ENCODE peak calls at places on chromosomes 7 and 10, in nine cellular contexts. N is colonic mucosa; T is body of pancreas; B is CD8-positive, alpha-beta T cell; E is adipocyte; V is uterus; P is CD4-positive, CD25-positive, alpha-beta regulatory T cell; G is spleen; Z is neural progenitor cell. W is an unnamed sample. For H3K36me3, the result is how much of the 10 kb centered on the place peaks cover.

GRCh38 chr10:35592421-35592820 is 12.7 kb upstream of the GJD4 start:
- DNase-seq in N (no peak), T (no peak), B (no peak), E (no peak), V (no peak), P (no peak), G (no peak), Z (no peak), W (no peak)

GRCh38 chr10:70109064-70109729 is 23.4 kb downstream of the AIFM2 start:
- DNase-seq in N (no peak), T (no peak), B (no peak), E (no peak), V (no peak), P (no peak), G (peak), Z (no peak), W (peak)

GRCh38 chr10:102090772-102091171 is 25.6 kb downstream of the HPS6 start:
- DNase-seq in N (no peak), T (no peak), B (no peak), E (peak), V (no peak), P (no peak), G (no peak), Z (no peak), W (no peak)

GRCh38 chr10:30207485-30208052 is 141.5 kb downstream of the MTPAP start:
- DNase-seq in N (no peak), T (no peak), B (no peak), E (peak), V (no peak), P (no peak), G (no peak), Z (no peak), W (no peak)

GRCh38 chr10:84845628-84846261 is 517.4 kb downstream of the CCSER2 start:
- DNase-seq in N (no peak), T (peak), B (no peak), E (no peak), V (no peak), P (peak), G (no peak), Z (peak), W (no peak)

GRCh38 chr7:1426474-1426873 is 32.8 kb downstream of the MICALL2 start:
- DNase-seq in N (no peak), T (no peak), B (no peak), E (no peak), V (no peak), P (no peak), G (no peak), Z (no peak), W (no peak)

GRCh38 chr7:139249179-139249822 is 18.3 kb downstream of the UBN2 start:
- DNase-seq in N (no peak), T (no peak), B (no peak), E (no peak), V (no peak), P (no peak), G (no peak), Z (no peak), W (no peak)

GRCh38 chr10:70540089-70540788 is 61.7 kb downstream of the PALD1 start:
- DNase-seq in N (no peak), T (no peak), B (peak), E (peak), V (no peak), P (peak), G (no peak), Z (peak), W (no peak)

GRCh38 chr7:42876182-42877068 is 35.4 kb downstream of the C7orf25 start:
- DNase-seq in N (peak), T (peak), B (peak), E (peak), V (peak), P (peak), G (no peak), Z (peak), W (peak)

GRCh38 chr7:25804154-25804553 is 347.8 kb upstream of the NFE2L3 start:
- DNase-seq in N (no peak), T (no peak), B (no peak), E (peak), V (no peak), P (no peak), G (no peak), Z (no peak), W (no peak)

GRCh38 chr10:623477-624311 is 65.8 kb downstream of the DIP2C start:
- DNase-seq in N (no peak), T (no peak), B (no peak), E (no peak), V (no peak), P (no peak), G (peak), Z (no peak), W (no peak)

GRCh38 chr7:39504963-39505362 is 61.2 kb upstream of the YAE1 start:
- DNase-seq in N (no peak), T (no peak), B (no peak), E (peak), V (peak), P (no peak), G (no peak), Z (no peak), W (peak)

DNA sequence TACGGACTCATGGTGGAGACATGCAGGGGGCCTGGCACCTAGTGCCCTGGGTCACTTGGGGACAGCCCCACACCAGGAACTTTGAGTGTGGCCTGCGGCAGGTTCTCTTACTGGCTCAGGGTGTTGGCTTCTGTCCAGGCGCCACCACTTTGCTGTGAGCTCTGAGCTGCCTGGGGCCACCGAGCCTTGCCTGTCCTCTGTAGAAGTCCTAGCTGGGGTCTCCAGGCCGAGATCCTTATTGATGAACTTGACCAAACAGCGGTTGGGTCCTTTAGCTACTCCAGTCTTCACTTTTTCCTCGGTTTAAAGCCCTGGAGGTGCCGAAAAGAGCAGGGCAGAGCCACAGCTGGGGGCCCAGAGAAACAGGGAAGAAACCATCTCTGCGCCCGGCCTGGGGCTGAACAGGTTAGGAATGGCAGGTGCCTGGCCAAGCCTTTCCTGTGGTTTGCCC is 41.3 kb downstream of the ZNF467 start:
- DNase-seq in N (no peak), T (no peak), B (no peak), E (no peak), V (no peak), P (no peak), G (peak), Z (no peak), W (no peak)
- H3K36me3 ChIP-seq in N (under half), T (under half), B (under half), E (under half), V (under half), P (under half), G (under half), Z (under half), W (under half)

GRCh38 chr7:128855559-128855958 is 7.1 kb upstream of the ATP6V1F start:
- DNase-seq in N (no peak), T (no peak), B (no peak), E (no peak), V (no peak), P (no peak), G (no peak), Z (no peak), W (no peak)

GRCh38 chr7:128856001-128856718 is 6.5 kb upstream of the ATP6V1F start:
- DNase-seq in N (no peak), T (no peak), B (no peak), E (no peak), V (no peak), P (no peak), G (no peak), Z (no peak), W (no peak)

GRCh38 chr7:128860158-128861073 is 2.2 kb upstream of the ATP6V1F start:
- DNase-seq in N (peak), T (no peak), B (no peak), E (peak), V (peak), P (no peak), G (no peak), Z (peak), W (no peak)

GRCh38 chr7:128859232-128860157 is 3.2 kb upstream of the ATP6V1F start:
- DNase-seq in N (no peak), T (no peak), B (no peak), E (no peak), V (peak), P (no peak), G (no peak), Z (no peak), W (no peak)

GRCh38 chr7:128858380-128859231 is 4.0 kb upstream of the ATP6V1F start:
- DNase-seq in N (no peak), T (no peak), B (no peak), E (no peak), V (peak), P (no peak), G (no peak), Z (no peak), W (no peak)
- H3K36me3 ChIP-seq in N (under half), T (under half), B (under half), E (under half), V (under half), P (under half), G (under half), Z (under half), W (under half)

DNA sequence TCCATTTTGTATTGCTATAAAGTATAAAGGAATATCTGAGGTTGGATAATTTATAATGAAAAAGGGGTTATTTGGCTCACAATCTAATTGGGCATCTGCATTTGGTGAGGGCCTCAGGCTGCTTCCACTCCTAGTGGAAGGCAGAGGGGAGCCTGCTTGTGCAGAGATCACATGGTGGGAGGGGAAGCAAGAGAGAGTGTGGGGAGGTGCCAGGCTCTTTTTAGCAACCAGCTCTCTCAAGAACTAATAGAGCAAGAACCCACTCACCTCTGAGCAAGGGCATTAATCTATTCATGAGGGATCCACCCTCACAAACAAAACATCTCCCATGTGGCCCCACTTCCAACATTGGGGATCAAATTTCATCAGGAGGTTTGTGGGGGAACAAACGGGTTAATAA is 64.6 kb downstream of the OGDH start:
- DNase-seq in N (no peak), T (no peak), B (no peak), E (no peak), V (no peak), P (no peak), G (peak), Z (no peak), W (no peak)
- H3K36me3 ChIP-seq in N (under half), T (under half), B (under half), E (under half), V (under half), P (half or more), G (under half), Z (under half), W (under half)

GRCh38 chr7:10282909-10283308 is 690.8 kb upstream of the PHF14 start:
- DNase-seq in N (no peak), T (no peak), B (no peak), E (no peak), V (no peak), P (no peak), G (no peak), Z (no peak), W (no peak)
- H3K36me3 ChIP-seq in N (under half), T (under half), B (under half), E (under half), V (under half), P (under half), G (under half), Z (under half), W (under half)